ENCODE peak calls at places on chromosome 5, in five cellular contexts. G, U, S, V and M are unnamed samples.

GRCh38 chr5:131005963-131006684 is 158.9 kb downstream of the HINT1 start:
- DNase-seq in G (no peak), U (no peak), S (no peak), V (no peak), M (peak; percentile 17)

GRCh38 chr5:77971965-77972544 is 195.9 kb upstream of the TBCA start:
- DNase-seq in G (no peak), U (no peak), S (no peak), V (no peak), M (no peak)

GRCh38 chr5:52948418-52949076 is 40.6 kb upstream of the ITGA2 start:
- DNase-seq in G (peak; percentile 30), U (peak; percentile 67), S (no peak), V (peak; percentile 90), M (peak; percentile 76)

GRCh38 chr5:158560170-158560569 is 539.5 kb downstream of the EBF1 start:
- DNase-seq in G (no peak), U (no peak), S (no peak), V (no peak), M (no peak)

GRCh38 chr5:67203701-67204074 is 7.1 kb upstream of the CD180 start:
- DNase-seq in G (no peak), U (no peak), S (no peak), V (no peak), M (no peak)

GRCh38 chr5:139982975-139983240 is 60.2 kb downstream of the NRG2 start:
- DNase-seq in G (no peak), U (no peak), S (no peak), V (no peak), M (no peak)

GRCh38 chr5:50559955-50560354 is 106.5 kb upstream of the PARP8 start:
- DNase-seq in G (no peak), U (no peak), S (no peak), V (no peak), M (no peak)

GRCh38 chr5:73158313-73158712 is 14.7 kb upstream of the TMEM174 start:
- DNase-seq in G (no peak), U (no peak), S (no peak), V (no peak), M (no peak)

GRCh38 chr5:173435543-173435942 is 107.3 kb upstream of the STC2 start:
- DNase-seq in G (no peak), U (no peak), S (no peak), V (no peak), M (no peak)

GRCh38 chr5:137146402-137146889 is 352.7 kb downstream of the SPOCK1 start:
- DNase-seq in G (no peak), U (peak; percentile 99), S (no peak), V (peak; percentile 93), M (no peak)

GRCh38 chr5:139711067-139711851 is 63.1 kb downstream of the CXXC5 start:
- DNase-seq in G (peak; percentile 32), U (no peak), S (no peak), V (no peak), M (peak; percentile 66)

GRCh38 chr5:143434261-143435206 is 31.0 kb upstream of the NR3C1 start:
- DNase-seq in G (peak; percentile 26), U (no peak), S (no peak), V (no peak), M (no peak)

GRCh38 chr5:133249593-133249992 is 197.8 kb downstream of the HSPA4 start:
- DNase-seq in G (no peak), U (no peak), S (no peak), V (peak; percentile 50), M (no peak)

GRCh38 chr5:77463905-77464304 is 28.2 kb downstream of the WDR41 start:
- DNase-seq in G (no peak), U (no peak), S (no peak), V (peak; percentile 37), M (no peak)

GRCh38 chr5:71482132-71482531 is 26.7 kb downstream of the BDP1 start:
- DNase-seq in G (no peak), U (peak; percentile 41), S (no peak), V (peak; percentile 52), M (no peak)

GRCh38 chr5:143008809-143009521 is 238.8 kb downstream of the ARHGAP26 start:
- DNase-seq in G (peak; percentile 58), U (peak; percentile 99), S (no peak), V (peak; percentile 92), M (no peak)

GRCh38 chr5:90233496-90233895 is 176.1 kb downstream of the CETN3 start:
- DNase-seq in G (no peak), U (peak; percentile 3), S (no peak), V (no peak), M (no peak)

GRCh38 chr5:143217065-143217803 is 186.3 kb downstream of the NR3C1 start:
- DNase-seq in G (no peak), U (no peak), S (no peak), V (peak; percentile 42), M (peak; percentile 57)

GRCh38 chr5:59715228-59715627 is 178.3 kb downstream of the PDE4D start:
- DNase-seq in G (no peak), U (no peak), S (no peak), V (no peak), M (no peak)

GRCh38 chr5:93163010-93163663 is 417.9 kb downstream of the NR2F1-AS1 start:
- DNase-seq in G (no peak), U (peak; percentile 96), S (no peak), V (peak; percentile 84), M (no peak)

GRCh38 chr5:37735649-37736347 is 104.0 kb downstream of the GDNF start:
- DNase-seq in G (no peak), U (peak; percentile 36), S (no peak), V (peak; percentile 43), M (no peak)

GRCh38 chr5:138824924-138825863 is 49.9 kb downstream of the LRRTM2 start:
- DNase-seq in G (no peak), U (no peak), S (no peak), V (peak; percentile 38), M (no peak)

GRCh38 chr5:179413711-179414458 is 68.6 kb upstream of the ADAMTS2 start:
- DNase-seq in G (no peak), U (no peak), S (no peak), V (no peak), M (no peak)

GRCh38 chr5:115949096-115949495 is 13.2 kb upstream of the LVRN start:
- DNase-seq in G (no peak), U (peak; percentile 13), S (no peak), V (peak; percentile 3), M (no peak)

GRCh38 chr5:54651482-54652076 is 134.0 kb downstream of the SNX18 start:
- DNase-seq in G (no peak), U (peak; percentile 57), S (peak; percentile 85), V (peak; percentile 89), M (no peak)

GRCh38 chr5:10857333-10857723 is 96.3 kb upstream of the DAP start:
- DNase-seq in G (no peak), U (no peak), S (no peak), V (no peak), M (no peak)

GRCh38 chr5:163565931-163566608 is 60.7 kb downstream of the MAT2B start:
- DNase-seq in G (peak; percentile 1), U (no peak), S (peak; percentile 66), V (peak; percentile 43), M (peak; percentile 46)

GRCh38 chr5:821504-821903 is 29.3 kb downstream of the ZDHHC11 start:
- DNase-seq in G (no peak), U (no peak), S (no peak), V (no peak), M (no peak)
- TF ChIP-seq CTCF in G (no peak), U (no peak), S (no peak), V (no peak), M (no peak)

GRCh38 chr5:154588091-154588762 is 110.2 kb upstream of the HAND1 start:
- DNase-seq in G (no peak), U (no peak), S (no peak), V (no peak), M (no peak)
- H3K4me1 ChIP-seq in G (no peaks in the 10 kb centered on the region), U (no peaks in the 10 kb centered on the region), S (peaks cover 5% of the 10 kb centered on the region), V (no peaks in the 10 kb centered on the region), M (peaks cover 20% of the 10 kb centered on the region)

GRCh38 chr5:175056831-175057230 is 332.4 kb downstream of the MSX2 start:
- DNase-seq in G (no peak), U (no peak), S (no peak), V (no peak), M (no peak)
- H3K27me3 ChIP-seq in G (no peaks in the 10 kb centered on the region), U (no peaks in the 10 kb centered on the region), S (no peaks in the 10 kb centered on the region), V (no peaks in the 10 kb centered on the region), M (no peaks in the 10 kb centered on the region)

GRCh38 chr5:167339205-167339604 is 952.2 kb upstream of the WWC1 start:
- DNase-seq in G (no peak), U (no peak), S (no peak), V (no peak), M (no peak)
- TF ChIP-seq CTCF in G (no peak), U (no peak), S (no peak), V (no peak), M (no peak)

GRCh38 chr5:80184235-80185023 is 71.4 kb downstream of the SERINC5 start:
- DNase-seq in G (no peak), U (no peak), S (peak; percentile 72), V (no peak), M (peak; percentile 87)
- H3K4me1 ChIP-seq in G (peaks cover 97% of the 10 kb centered on the region), U (peaks cover 3% of the 10 kb centered on the region), S (peaks cover 49% of the 10 kb centered on the region), V (no peaks in the 10 kb centered on the region), M (peaks cover 89% of the 10 kb centered on the region)

GRCh38 chr5:2832394-2832793 is 80.9 kb upstream of the IRX2 start:
- DNase-seq in G (no peak), U (no peak), S (no peak), V (no peak), M (no peak)

GRCh38 chr5:2836133-2836532 is 84.7 kb upstream of the IRX2 start:
- DNase-seq in G (no peak), U (no peak), S (no peak), V (no peak), M (no peak)

DNA sequence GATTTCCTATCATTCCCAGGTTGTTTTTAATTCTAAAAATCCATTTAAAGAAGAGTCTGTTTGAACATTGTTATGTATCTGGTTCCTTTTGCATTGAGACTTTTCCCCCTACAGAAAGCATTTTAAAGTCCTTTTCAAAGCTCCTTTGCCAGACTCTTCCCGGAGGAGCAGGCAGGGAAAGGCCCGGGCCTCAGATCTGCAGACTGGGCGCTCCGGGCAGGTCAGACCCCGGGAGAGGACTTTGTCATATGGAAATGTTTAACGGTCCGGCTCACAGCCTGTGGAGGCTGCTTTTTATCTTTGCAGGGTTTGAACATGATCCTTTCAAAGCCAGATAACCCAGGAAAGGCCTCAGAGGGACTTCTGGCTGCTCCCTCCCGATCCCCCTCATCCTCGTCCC is 82.0 kb upstream of the IRX2 start:
- DNase-seq in G (no peak), U (no peak), S (no peak), V (no peak), M (no peak)
- H3K27me3 ChIP-seq in G (no peaks in the 10 kb centered on the region), U (no peaks in the 10 kb centered on the region), S (peaks cover 7% of the 10 kb centered on the region), V (no peaks in the 10 kb centered on the region), M (no peaks in the 10 kb centered on the region)

DNA sequence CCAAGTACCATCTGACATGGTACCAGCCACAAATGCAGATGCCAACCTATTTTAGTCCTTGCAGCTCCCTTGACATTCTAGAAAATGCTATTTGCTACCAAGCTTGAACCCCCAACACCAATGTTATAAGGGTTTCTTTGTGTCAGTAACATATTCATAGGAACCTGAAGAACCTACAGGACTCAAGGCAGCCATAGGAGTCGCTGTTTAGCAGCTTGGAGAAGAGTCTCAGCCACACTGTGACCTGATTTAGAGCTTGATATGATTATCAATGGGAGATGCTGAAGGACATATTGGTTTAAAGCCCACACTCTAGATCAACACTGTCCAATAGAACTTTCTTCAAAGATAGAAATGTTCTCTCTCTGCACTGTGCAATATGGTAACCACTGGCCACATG is 6.4 kb upstream of the ZFR start:
- DNase-seq in G (no peak), U (no peak), S (no peak), V (no peak), M (no peak)
- TF ChIP-seq CTCF in G (no peak), U (peak; percentile 10), S (no peak), V (no peak), M (no peak)